ENCODE peak calls at places on chromosomes 2 and 18, in four cellular contexts. K is fibroblast of pulmonary artery, F is brain microvascular endothelial cell, L is fibroblast of lung. U is an unnamed sample.

GRCh38 chr2:41955641-41956040 is 92.2 kb upstream of the PKDCC start:
- DNase-seq in L (no peak), F (no peak), K (no peak), U (no peak)

GRCh38 chr2:44269831-44270230 is 5.4 kb upstream of the SLC3A1 start:
- DNase-seq in K (no peak), F (no peak), L (no peak), U (no peak)

GRCh38 chr2:225739328-225739727 is 339.8 kb downstream of the NYAP2 start:
- DNase-seq in K (no peak), L (no peak), F (no peak), U (no peak)

GRCh38 chr18:9466911-9467310 is 8.4 kb upstream of the RALBP1 start:
- DNase-seq in L (no peak), F (no peak), K (peak), U (no peak)

GRCh38 chr18:21910906-21911305 is 170.3 kb downstream of the MIB1 start:
- DNase-seq in L (no peak), F (no peak), K (no peak), U (no peak)

GRCh38 chr2:102082591-102083586 is 59.7 kb upstream of the IL1R1 start:
- DNase-seq in K (peak), F (peak), L (peak), U (no peak)

GRCh38 chr2:201680743-201681142 is 17.7 kb downstream of the MPP4 start:
- DNase-seq in L (no peak), F (no peak), K (peak), U (no peak)

GRCh38 chr2:46239847-46240181 is 57.4 kb upstream of the EPAS1 start:
- DNase-seq in F (no peak), K (no peak), L (no peak), U (no peak)

GRCh38 chr2:68292108-68292710 is 27.5 kb downstream of the CNRIP1 start:
- DNase-seq in L (peak), F (peak), K (peak), U (no peak)

GRCh38 chr2:105144128-105144940 is 97.2 kb upstream of the GPR45 start:
- DNase-seq in F (no peak), L (no peak), K (no peak), U (no peak)

GRCh38 chr18:75287006-75287405 is 76.4 kb downstream of the TSHZ1 start:
- DNase-seq in F (no peak), K (no peak), L (no peak), U (no peak)

GRCh38 chr18:40293311-40293710 is 1661.7 kb upstream of the PIK3C3 start:
- DNase-seq in L (no peak), K (peak), F (no peak), U (no peak)

GRCh38 chr18:12586956-12587355 is 71.0 kb downstream of the SPIRE1 start:
- DNase-seq in L (no peak), K (no peak), F (no peak), U (no peak)

GRCh38 chr2:99653433-99653832 is 163.6 kb upstream of the REV1 start:
- DNase-seq in K (no peak), F (no peak), L (no peak), U (no peak)

GRCh38 chr2:186675380-186675779 is 18.5 kb upstream of the FAM171B start:
- DNase-seq in K (peak), F (no peak), L (peak), U (no peak)

GRCh38 chr2:112724611-112725525 is 4.0 kb downstream of the NT5DC4 start:
- DNase-seq in F (no peak), K (no peak), L (no peak), U (no peak)

GRCh38 chr2:64424421-64424987 is 29.5 kb upstream of the LGALSL start:
- DNase-seq in F (no peak), L (no peak), K (no peak), U (no peak)

GRCh38 chr2:56102866-56103265 is 80.9 kb upstream of the CCDC85A start:
- DNase-seq in L (peak), K (peak), F (peak), U (no peak)

GRCh38 chr2:222523783-222524544 is 99.6 kb downstream of the SGPP2 start:
- DNase-seq in K (no peak), F (no peak), L (no peak), U (no peak)

GRCh38 chr2:189854956-189855355 is 70.7 kb downstream of the PMS1 start:
- DNase-seq in K (peak), F (no peak), L (peak), U (no peak)

GRCh38 chr2:199466704-199467461 is 9.1 kb upstream of the SATB2 start:
- DNase-seq in F (no peak), K (no peak), L (no peak), U (no peak)

GRCh38 chr18:49074505-49074904 is 123.7 kb upstream of the SMAD7 start:
- DNase-seq in L (no peak), K (no peak), F (no peak), U (no peak)

GRCh38 chr2:44880125-44880483 is 61.4 kb upstream of the SIX3 start:
- DNase-seq in K (no peak), L (no peak), F (no peak), U (no peak)

GRCh38 chr2:214481204-214481603 is 70.3 kb downstream of the VWC2L start:
- DNase-seq in K (peak), L (peak), F (peak), U (peak)

GRCh38 chr2:216787851-216788250 is 72.0 kb downstream of the TNP1 start:
- DNase-seq in F (no peak), L (no peak), K (no peak), U (no peak)

GRCh38 chr2:182866461-182867369 is at the start of gene FRZB:
- DNase-seq in K (peak), L (peak), F (peak), U (no peak)

GRCh38 chr18:487371-487770 is 13.1 kb downstream of the COLEC12 start:
- DNase-seq in L (no peak), F (no peak), K (no peak), U (no peak)

GRCh38 chr2:157831573-157832315 is 44.4 kb downstream of the ACVR1 start:
- DNase-seq in L (peak), K (no peak), F (no peak), U (no peak)

GRCh38 chr2:160238392-160238791 is 38.3 kb upstream of the ITGB6 start:
- DNase-seq in K (no peak), F (no peak), L (peak), U (no peak)

GRCh38 chr18:36297419-36298112 is at the start of gene FHOD3:
- DNase-seq in F (no peak), L (peak), K (peak), U (no peak)

GRCh38 chr2:180604077-180604476 is 376.3 kb upstream of the UBE2E3 start:
- DNase-seq in K (peak), F (peak), L (peak), U (no peak)

GRCh38 chr2:180033993-180034894 is 27.1 kb upstream of the CWC22 start:
- DNase-seq in L (peak), F (peak), K (peak), U (no peak)

GRCh38 chr18:22628795-22629194 is 211.1 kb upstream of the CTAGE1 start:
- DNase-seq in L (no peak), F (no peak), K (no peak), U (no peak)

GRCh38 chr2:75751824-75752468 is 41.2 kb upstream of the GCFC2 start:
- DNase-seq in L (no peak), F (no peak), K (no peak), U (no peak)

GRCh38 chr18:25348361-25349130 is 3.4 kb downstream of the ZNF521 start:
- DNase-seq in K (no peak), L (peak), F (no peak), U (no peak)

GRCh38 chr18:58578321-58578720 is 50.6 kb downstream of the ALPK2 start:
- DNase-seq in K (no peak), L (peak), F (peak), U (no peak)

GRCh38 chr2:159968282-159968900 is 94.0 kb downstream of the PLA2R1 start:
- DNase-seq in L (peak), K (peak), F (peak), U (peak)

DNA sequence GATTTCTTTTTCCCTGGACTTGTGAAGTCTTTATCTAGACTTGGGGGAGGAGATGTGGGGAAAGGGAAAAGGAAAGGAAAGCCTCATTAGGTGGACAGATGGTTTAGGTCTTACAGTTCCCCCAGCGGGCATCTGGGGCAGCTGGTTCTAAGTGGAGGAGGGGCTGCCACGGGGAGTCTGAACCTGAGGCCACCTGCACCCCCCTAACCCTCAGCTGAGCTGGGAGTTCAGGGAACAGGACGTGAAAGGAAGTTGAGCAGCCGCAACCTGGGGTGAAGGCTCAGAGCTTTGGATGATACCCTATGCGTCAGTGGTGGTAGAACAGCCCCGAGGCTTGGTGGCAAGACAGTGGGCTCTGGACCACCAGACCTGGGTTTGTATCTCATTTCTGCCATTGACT is 26.8 kb downstream of the ITM2C start:
- DNase-seq in F (no peak), L (no peak), K (no peak), U (no peak)
- TF ChIP-seq CTCF in F (no peak), L (no peak), K (no peak), U (no peak)

GRCh38 chr18:38940475-38940862 is 1374.9 kb upstream of the CELF4 start:
- DNase-seq in K (no peak), L (no peak), F (no peak), U (no peak)

GRCh38 chr18:38944446-38945024 is 1378.9 kb upstream of the CELF4 start:
- DNase-seq in L (no peak), F (no peak), K (no peak), U (no peak)

GRCh38 chr18:38940863-38941531 is 1375.4 kb upstream of the CELF4 start:
- DNase-seq in L (peak), F (peak), K (peak), U (no peak)
- H3K4me3 ChIP-seq in L (no peak), F (no peak), K (no peak), U (no peak)

GRCh38 chr2:235126771-235127170 is 175.0 kb downstream of the SH3BP4 start:
- DNase-seq in K (no peak), F (no peak), L (peak), U (no peak)
- TF ChIP-seq CTCF in K (no peak), F (no peak), L (no peak), U (no peak)

DNA sequence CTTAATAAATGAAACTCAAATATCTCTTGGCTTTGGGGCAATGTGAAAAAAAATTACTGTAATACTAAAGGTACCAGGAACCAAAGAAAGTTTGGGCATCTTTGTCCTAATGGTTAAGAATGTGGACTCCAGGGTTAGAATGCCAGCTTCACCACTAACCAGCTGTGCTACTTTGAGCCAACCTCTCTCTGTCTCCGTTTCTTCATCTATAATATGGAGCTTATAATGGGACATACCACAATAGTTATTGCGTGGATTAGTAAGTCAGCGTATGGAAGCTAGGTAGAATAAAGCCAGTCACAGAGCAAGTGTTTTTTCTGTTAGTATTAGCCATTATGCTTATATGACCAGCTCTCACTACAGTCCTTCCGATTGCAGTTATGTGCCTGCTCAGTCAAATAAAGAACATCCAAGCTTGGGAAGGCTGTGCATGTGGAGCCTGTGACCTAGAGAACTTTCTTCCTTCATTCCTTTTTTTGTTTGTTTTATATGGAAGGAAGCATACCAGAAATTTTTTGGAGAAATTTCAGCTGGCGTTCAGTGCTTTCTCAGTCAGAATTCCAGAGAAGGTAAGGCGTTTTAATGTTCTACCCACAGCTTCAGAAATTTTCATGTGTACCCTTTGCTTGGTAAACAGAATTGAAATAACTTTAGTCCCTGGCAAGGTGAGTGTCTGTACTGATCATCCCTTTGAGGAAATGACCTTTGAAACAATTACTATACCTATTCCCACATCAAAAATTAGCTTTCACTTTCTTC is 114.0 kb upstream of the RND3 start:
- DNase-seq in L (peak), K (peak), F (peak), U (no peak)
- H3K4me3 ChIP-seq in L (no peak), K (no peak), F (no peak), U (no peak)

DNA sequence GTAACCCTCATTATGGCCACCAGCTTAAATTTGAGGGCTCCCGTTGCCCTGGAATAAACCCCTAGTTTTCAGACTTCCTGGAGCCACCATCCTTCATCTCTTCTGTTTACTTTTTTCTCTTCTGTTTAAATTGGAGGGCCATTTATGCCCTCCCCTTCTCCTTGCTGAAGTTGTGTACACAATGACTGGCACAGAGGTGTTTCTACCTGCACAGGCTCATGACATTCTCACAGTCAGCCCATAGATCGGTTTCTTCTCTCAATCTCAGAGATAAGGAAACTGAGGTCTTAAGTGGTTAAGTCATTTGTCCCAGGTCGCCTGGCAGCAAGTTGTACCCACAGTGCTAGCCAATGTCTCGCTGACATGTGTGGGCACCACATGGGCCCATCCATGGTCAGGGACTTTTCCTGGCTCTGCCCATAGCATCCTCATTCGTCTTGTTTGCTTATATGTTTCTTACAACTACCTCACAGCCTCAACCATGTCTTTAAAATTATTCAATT is 66.2 kb upstream of the ST3GAL5 start:
- DNase-seq in K (no peak), L (no peak), F (no peak), U (no peak)
- TF ChIP-seq CTCF in K (no peak), L (no peak), F (no peak), U (no peak)

GRCh38 chr2:28347193-28347592 is 45.5 kb upstream of the FOSL2 start:
- DNase-seq in K (no peak), L (no peak), F (no peak), U (no peak)

GRCh38 chr2:28349546-28350165 is 43.0 kb upstream of the FOSL2 start:
- DNase-seq in K (no peak), L (no peak), F (no peak), U (no peak)

GRCh38 chr2:28348921-28349320 is 43.7 kb upstream of the FOSL2 start:
- DNase-seq in L (no peak), K (no peak), F (no peak), U (no peak)

GRCh38 chr2:28347596-28347995 is 45.1 kb upstream of the FOSL2 start:
- DNase-seq in F (no peak), L (no peak), K (no peak), U (no peak)

DNA sequence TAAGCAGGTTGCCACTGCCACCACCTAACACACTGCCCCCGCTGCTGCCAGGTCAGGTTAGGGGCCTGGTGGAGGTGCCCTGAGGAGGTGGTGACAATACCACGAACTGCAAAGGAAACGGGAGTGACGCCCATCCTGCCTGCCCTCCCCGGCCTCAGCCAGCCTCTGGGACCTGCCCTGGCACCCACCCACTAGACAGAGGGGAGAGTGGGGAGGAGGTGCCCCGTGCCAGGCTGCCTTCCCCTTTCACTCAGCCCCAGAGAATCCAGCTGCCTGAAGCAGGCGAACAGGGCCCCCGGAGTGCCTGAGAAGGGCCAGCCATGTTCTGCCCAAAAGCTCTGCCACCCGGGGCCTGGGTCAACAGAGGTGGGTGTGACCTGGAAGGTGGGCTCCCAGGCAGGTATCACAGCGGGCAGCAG is 44.5 kb upstream of the FOSL2 start:
- DNase-seq in F (no peak), L (no peak), K (no peak), U (no peak)
- H3K4me3 ChIP-seq in F (no peak), L (no peak), K (no peak), U (no peak)

DNA sequence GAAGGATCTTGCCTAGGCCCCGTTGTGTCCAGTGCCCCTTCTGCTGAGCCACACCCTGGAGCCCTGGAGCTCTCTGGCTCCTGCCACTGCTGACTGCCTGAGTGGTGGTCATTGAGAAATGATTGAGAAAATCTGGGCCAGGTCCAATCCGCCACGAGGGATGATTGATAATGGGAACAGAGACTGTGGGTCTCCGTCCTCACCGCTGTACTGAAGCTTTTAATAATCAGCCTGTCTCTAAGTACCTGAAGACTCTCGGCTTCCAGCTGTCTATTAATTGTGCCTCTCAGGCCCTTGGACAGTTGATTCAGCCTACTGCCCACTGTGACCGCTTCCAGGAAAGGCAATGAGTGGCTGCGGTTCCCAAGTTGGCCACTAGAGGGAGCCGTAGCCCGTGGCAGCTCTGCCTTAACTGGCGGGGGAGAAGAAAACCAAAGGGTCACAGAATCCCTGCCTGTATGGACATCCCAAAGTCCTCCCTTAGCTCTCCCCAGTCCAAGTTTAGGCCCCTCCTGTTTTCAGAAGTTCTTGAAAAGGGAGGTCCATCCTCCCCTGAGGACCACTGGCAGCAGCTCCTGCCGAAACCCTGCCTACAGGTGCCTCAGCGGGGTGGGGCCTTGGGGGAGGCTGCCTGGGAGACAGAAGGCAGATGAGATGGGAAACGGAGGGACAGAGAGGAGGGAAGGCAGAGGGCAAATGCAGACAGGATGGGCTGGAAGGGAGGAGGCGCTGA is 213.6 kb downstream of the TNS1 start:
- DNase-seq in K (peak), L (peak), F (peak), U (no peak)
- TF ChIP-seq CTCF in K (peak), L (peak), F (peak), U (peak)

GRCh38 chr2:170885130-170885791 is 43.8 kb upstream of the GORASP2 start:
- DNase-seq in L (peak), F (no peak), K (no peak), U (no peak)
- H3K4me3 ChIP-seq in L (no peak), F (no peak), K (no peak), U (no peak)

GRCh38 chr18:52286675-52287074 is 53.3 kb upstream of the DCC start:
- DNase-seq in K (no peak), F (no peak), L (no peak), U (no peak)

GRCh38 chr18:52283927-52284326 is 56.1 kb upstream of the DCC start:
- DNase-seq in F (no peak), K (no peak), L (no peak), U (no peak)

GRCh38 chr18:52287151-52287550 is 52.8 kb upstream of the DCC start:
- DNase-seq in K (peak), F (no peak), L (peak), U (no peak)

DNA sequence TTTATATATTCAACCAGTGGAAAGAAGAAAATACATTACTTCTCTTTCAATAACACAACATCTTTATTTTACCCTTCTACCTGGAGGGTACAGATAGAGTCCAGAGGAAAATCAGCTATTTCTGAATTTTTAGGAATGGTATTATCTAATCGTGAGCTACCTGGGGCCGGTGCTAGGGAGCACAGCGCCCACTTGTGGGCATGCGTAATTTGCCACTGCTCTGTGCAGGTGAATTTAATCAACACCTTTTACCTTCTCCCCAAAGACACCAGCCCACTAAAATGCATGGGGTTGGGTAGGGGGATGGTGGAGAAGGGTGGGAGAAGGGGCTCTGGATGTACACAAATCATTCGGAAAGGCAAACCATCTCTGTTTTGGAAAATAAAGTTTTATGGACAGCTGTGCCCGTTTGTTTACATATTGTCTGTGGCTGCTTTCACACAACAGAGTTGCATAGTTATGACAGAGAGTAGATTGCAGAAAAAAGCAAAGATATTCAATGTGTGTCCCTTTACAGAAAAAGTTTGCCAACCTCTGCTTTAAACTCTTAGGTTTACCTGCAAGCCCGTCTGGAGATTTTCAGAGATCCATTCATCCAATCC is 51.5 kb upstream of the DCC start:
- DNase-seq in F (no peak), K (peak), L (no peak), U (no peak)
- TF ChIP-seq CTCF in F (peak), K (peak), L (no peak), U (no peak)